ENCODE peak calls at places on chromosomes 6 and 20, in eight cellular contexts. I is lower leg skin, G is spleen, K is heart left ventricle, H is adrenal gland, U is Peyer's patch, C is NB4, O is breast epithelium. L is an unnamed sample.
A peak's percentile ranks its signal among the peaks of the same experiment; 100 is the strongest.

GRCh38 chr6:89921691-89922090 is 27.4 kb downstream of the GJA10 start:
- DNase-seq in I (no peak), G (no peak), K (no peak), H (no peak), U (no peak), C (no peak), O (no peak), L (no peak)

GRCh38 chr6:134551245-134551960 is 233.5 kb upstream of the SGK1 start:
- DNase-seq in I (no peak), G (no peak), K (no peak), H (peak; percentile 58), U (no peak), C (no peak), O (no peak), L (no peak)

GRCh38 chr6:53896237-53896636 is 101.4 kb downstream of the LRRC1 start:
- DNase-seq in I (no peak), G (no peak), K (no peak), H (no peak), U (no peak), C (no peak), O (no peak), L (no peak)

GRCh38 chr6:110566346-110567125 is 90.1 kb upstream of the SLC22A16 start:
- DNase-seq in I (no peak), G (no peak), K (no peak), H (no peak), U (peak; percentile 63), C (no peak), O (no peak), L (peak; percentile 48)

GRCh38 chr6:82979657-82980056 is 86.0 kb downstream of the UBE3D start:
- DNase-seq in I (no peak), G (no peak), K (no peak), H (no peak), U (no peak), C (no peak), O (no peak), L (no peak)

GRCh38 chr6:92888316-92888715 is 531.0 kb downstream of the EPHA7 start:
- DNase-seq in I (no peak), G (no peak), K (no peak), H (no peak), U (no peak), C (no peak), O (no peak), L (no peak)

GRCh38 chr6:137717074-137718073 is 149.7 kb upstream of the TNFAIP3 start:
- DNase-seq in I (no peak), G (no peak), K (no peak), H (no peak), U (no peak), C (no peak), O (no peak), L (no peak)

GRCh38 chr6:72788188-72788587 is 166.3 kb downstream of the KCNQ5 start:
- DNase-seq in I (no peak), G (no peak), K (no peak), H (no peak), U (no peak), C (no peak), O (no peak), L (no peak)

GRCh38 chr6:33785766-33786165 is 3.2 kb downstream of the LEMD2 start:
- DNase-seq in I (no peak), G (no peak), K (no peak), H (no peak), U (no peak), C (no peak), O (no peak), L (no peak)

GRCh38 chr20:20824924-20825584 is 112.6 kb upstream of the RALGAPA2 start:
- DNase-seq in I (peak; percentile 88), G (peak; percentile 86), K (peak; percentile 78), H (peak; percentile 71), U (peak; percentile 66), C (peak; percentile 87), O (peak; percentile 56), L (peak; percentile 58)

GRCh38 chr6:34324738-34325444 is 67.6 kb downstream of the NUDT3 start:
- DNase-seq in I (no peak), G (no peak), K (no peak), H (peak; percentile 78), U (no peak), C (no peak), O (no peak), L (no peak)

GRCh38 chr6:44725070-44725469 is 337.6 kb downstream of the CDC5L start:
- DNase-seq in I (peak; percentile 29), G (no peak), K (no peak), H (no peak), U (no peak), C (no peak), O (no peak), L (no peak)

GRCh38 chr20:5470943-5471342 is 154.2 kb upstream of the PROKR2 start:
- DNase-seq in I (no peak), G (no peak), K (no peak), H (no peak), U (no peak), C (no peak), O (no peak), L (no peak)

GRCh38 chr20:41014557-41015088 is 14.0 kb upstream of the TOP1 start:
- DNase-seq in I (no peak), G (no peak), K (no peak), H (no peak), U (no peak), C (no peak), O (no peak), L (no peak)

GRCh38 chr20:31573555-31574295 is 31.4 kb upstream of the ID1 start:
- DNase-seq in I (no peak), G (peak; percentile 77), K (no peak), H (no peak), U (peak; percentile 51), C (no peak), O (no peak), L (peak; percentile 31)

DNA sequence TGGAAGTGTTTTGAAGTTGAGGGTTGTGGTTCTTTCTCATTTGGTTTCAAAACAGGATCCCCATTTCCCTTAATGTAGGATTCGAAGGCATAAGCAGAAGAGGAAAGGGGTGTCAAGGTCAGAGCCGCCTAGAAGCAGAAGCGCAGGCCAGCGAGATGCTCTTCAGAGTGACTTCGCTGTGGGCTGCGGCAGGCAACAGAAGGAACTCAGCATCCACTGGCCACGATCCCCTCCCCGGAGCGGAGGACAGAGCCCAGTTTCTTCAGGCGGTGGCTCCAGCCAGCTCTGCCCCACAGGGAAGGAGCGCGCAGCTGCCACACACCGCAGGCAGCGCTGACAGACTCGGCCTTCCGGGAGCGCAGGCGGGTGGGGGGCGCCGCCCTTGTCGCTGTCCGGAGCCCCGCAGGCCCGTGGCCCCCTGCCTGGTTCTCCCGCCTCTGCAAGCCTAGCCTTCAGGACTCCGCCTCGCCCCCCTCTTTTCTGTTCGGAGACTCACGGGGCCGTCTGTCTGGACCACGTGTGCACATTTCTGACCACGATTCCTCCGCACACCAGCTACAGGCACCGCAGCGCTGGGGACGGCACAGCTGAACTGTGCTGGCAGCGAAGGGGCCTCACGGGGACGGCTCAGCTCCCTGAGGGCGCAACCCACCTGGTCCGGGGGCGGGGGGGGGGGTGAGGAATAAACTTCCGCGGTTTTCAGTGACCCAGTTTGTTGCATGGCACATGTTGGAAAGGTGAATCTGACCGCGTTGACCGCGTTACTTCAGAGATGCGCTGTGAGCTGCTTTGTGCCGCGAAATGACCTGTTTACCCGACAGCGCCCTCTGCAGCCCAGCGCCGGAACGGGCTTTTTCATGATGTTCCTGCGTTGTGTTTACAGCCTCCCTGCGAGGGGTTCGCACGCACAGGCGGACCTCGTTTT is 26.1 kb downstream of the TTLL2 start:
- DNase-seq in I (peak; percentile 91), G (peak; percentile 90), K (peak; percentile 82), H (peak; percentile 84), U (peak; percentile 86), C (peak; percentile 56), O (peak; percentile 66), L (peak; percentile 87)
- TF ChIP-seq POLR2A in I (no peak), G (no peak), K (no peak), H (no peak), U (no peak), C (no peak), O (no peak), L (peak; percentile 32)

DNA sequence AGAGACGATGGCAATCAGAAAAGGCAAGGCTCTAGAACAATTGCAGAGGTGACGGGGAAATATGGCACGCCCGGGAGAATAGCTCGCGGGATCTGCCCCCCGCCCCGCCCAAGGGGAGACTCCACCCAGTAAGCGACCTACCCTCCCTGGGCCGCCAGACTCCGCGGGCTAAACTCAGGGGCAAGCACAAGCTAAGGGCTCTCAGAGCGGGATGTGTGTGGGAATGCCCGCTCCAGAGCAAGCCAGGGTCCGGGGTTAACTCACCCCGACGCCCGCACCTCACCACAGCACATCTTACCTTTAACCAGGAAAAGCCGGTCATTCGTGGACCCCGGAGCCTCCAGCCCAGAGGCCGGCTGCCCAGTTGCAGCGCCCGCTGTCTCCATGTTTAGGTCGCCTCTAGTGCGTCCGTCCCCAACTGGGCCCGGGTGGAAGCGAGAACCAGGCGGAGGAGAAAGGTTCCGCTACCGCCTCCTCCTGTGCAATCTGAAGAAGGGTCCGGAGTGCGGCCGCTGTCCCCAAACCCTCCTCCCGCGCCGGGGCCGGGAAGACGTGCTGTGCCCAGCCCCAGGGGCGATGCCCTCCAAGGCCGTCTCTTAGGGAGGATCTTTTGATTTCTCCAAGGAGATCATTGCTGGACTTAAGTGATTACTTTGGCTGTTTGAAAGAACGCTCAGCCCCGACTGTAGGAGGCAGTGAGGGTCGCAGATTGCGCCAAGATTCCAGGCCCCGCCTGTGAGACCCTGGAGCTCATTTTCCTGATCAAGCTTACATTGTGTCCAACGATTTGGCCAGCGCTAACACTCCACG is at the start of gene TMEM242:
- DNase-seq in I (peak; percentile 98), G (peak; percentile 96), K (peak; percentile 96), H (peak; percentile 96), U (peak; percentile 95), C (peak; percentile 98), O (peak; percentile 92), L (peak; percentile 94)
- TF ChIP-seq POLR2A in I (no peak), G (no peak), K (peak; percentile 59), H (peak; percentile 92), U (peak; percentile 93), C (peak; percentile 93), O (peak; percentile 75), L (peak; percentile 96)

GRCh38 chr6:159969204-159969912 is 476 bp downstream of the IGF2R start:
- DNase-seq in I (peak; percentile 93), G (peak; percentile 95), K (peak; percentile 76), H (no peak), U (peak; percentile 73), C (peak; percentile 70), O (peak; percentile 58), L (peak; percentile 42)

GRCh38 chr6:159971341-159972178 is 2.7 kb downstream of the IGF2R start:
- DNase-seq in I (no peak), G (no peak), K (no peak), H (no peak), U (no peak), C (no peak), O (no peak), L (no peak)

GRCh38 chr6:159968295-159969203 is at the start of gene IGF2R:
- DNase-seq in I (peak; percentile 98), G (peak; percentile 99), K (peak; percentile 95), H (peak; percentile 96), U (peak; percentile 96), C (peak; percentile 94), O (peak; percentile 91), L (peak; percentile 96)

GRCh38 chr6:159970659-159971063 is 1.8 kb downstream of the IGF2R start:
- DNase-seq in I (no peak), G (no peak), K (no peak), H (no peak), U (no peak), C (no peak), O (no peak), L (no peak)

GRCh38 chr6:159969921-159970320 is 1.0 kb downstream of the IGF2R start:
- DNase-seq in I (peak; percentile 93), G (no peak), K (no peak), H (peak; percentile 86), U (no peak), C (peak; percentile 78), O (no peak), L (peak; percentile 70)
- TF ChIP-seq POLR2A in I (no peak), G (no peak), K (no peak), H (peak; percentile 65), U (no peak), C (no peak), O (no peak), L (peak; percentile 40)

GRCh38 chr6:109454483-109455160 is 950 bp downstream of the MICAL1 start:
- DNase-seq in I (peak; percentile 92), G (peak; percentile 94), K (peak; percentile 72), H (peak; percentile 72), U (peak; percentile 64), C (peak; percentile 93), O (no peak), L (peak; percentile 76)
- TF ChIP-seq POLR2A in I (no peak), G (no peak), K (no peak), H (no peak), U (peak; percentile 17), C (peak; percentile 46), O (no peak), L (peak; percentile 27)